ENCODE peak calls at places on chromosome 1, in five cellular contexts. Z is HCT116, C is pancreas, X is T-helper 1 cell, H is pons. G is an unnamed sample.

GRCh38 chr1:8516793-8517556 is 199.1 kb downstream of the SLC45A1 start:
- DNase-seq in Z (no peak), H (peak), C (no peak), X (no peak), G (peak)

GRCh38 chr1:41330588-41331545 is 30.4 kb upstream of the FOXO6 start:
- DNase-seq in C (no peak), H (no peak), Z (peak), X (no peak), G (no peak)

GRCh38 chr1:8404450-8405370 is 86.8 kb downstream of the SLC45A1 start:
- DNase-seq in C (no peak), Z (no peak), X (no peak), H (no peak), G (no peak)

GRCh38 chr1:59947047-59947938 is 20.7 kb upstream of the CYP2J2 start:
- DNase-seq in X (peak), C (no peak), H (peak), Z (peak), G (peak)

GRCh38 chr1:100539836-100540536 is 2.0 kb downstream of the GPR88 start:
- DNase-seq in Z (no peak), H (no peak), X (no peak), C (peak), G (no peak)

GRCh38 chr1:180168786-180169640 is 14.3 kb downstream of the QSOX1 start:
- DNase-seq in X (no peak), C (peak), H (no peak), Z (no peak), G (no peak)

GRCh38 chr1:161166669-161167548 is 683 bp downstream of the PPOX start:
- DNase-seq in H (no peak), X (no peak), C (peak), Z (no peak), G (no peak)

GRCh38 chr1:14686701-14687100 is 88.2 kb downstream of the KAZN start:
- DNase-seq in C (no peak), X (no peak), H (no peak), Z (no peak), G (no peak)

GRCh38 chr1:172144445-172145060 is 275.9 kb upstream of the C1orf105 start:
- DNase-seq in X (no peak), Z (no peak), C (no peak), H (no peak), G (no peak)

G was measured in globus pallidus.